ENCODE peak calls at places on chromosomes 7 and 10, in eight cellular contexts. One of them, this sample, is unnamed.
A peak's percentile ranks its signal among the peaks of the same experiment; 100 is the strongest.

GRCh38 chr10:11381023-11381422 is 230.4 kb downstream of the USP6NL start:
- DNase-seq in left ventricle myocardium inferior: no peak
- DNase-seq in IMR-90: peak; percentile 32
- DNase-seq in psoas muscle: no peak
- DNase-seq in lower lobe of right lung: no peak
- DNase-seq in Caco-2: no peak
- DNase-seq in pancreas: no peak
- DNase-seq in left lung: no peak
- DNase-seq in this sample: no peak

GRCh38 chr10:124679401-124679800 is 64.8 kb downstream of the FAM53B start:
- DNase-seq in left ventricle myocardium inferior: peak; percentile 9
- DNase-seq in left lung: peak; percentile 53
- DNase-seq in lower lobe of right lung: peak; percentile 33
- DNase-seq in Caco-2: no peak
- DNase-seq in IMR-90: no peak
- DNase-seq in pancreas: no peak
- DNase-seq in psoas muscle: peak; percentile 53
- DNase-seq in this sample: no peak

GRCh38 chr10:36725581-36726520 is 399.5 kb upstream of the ANKRD30A start:
- DNase-seq in lower lobe of right lung: no peak
- DNase-seq in Caco-2: peak; percentile 50
- DNase-seq in IMR-90: peak; percentile 88
- DNase-seq in left lung: peak; percentile 30
- DNase-seq in left ventricle myocardium inferior: no peak
- DNase-seq in pancreas: peak; percentile 31
- DNase-seq in psoas muscle: peak; percentile 56
- DNase-seq in this sample: no peak

GRCh38 chr10:32232378-32232777 is 114.6 kb downstream of the EPC1 start:
- DNase-seq in psoas muscle: no peak
- DNase-seq in pancreas: no peak
- DNase-seq in Caco-2: peak; percentile 64
- DNase-seq in lower lobe of right lung: no peak
- DNase-seq in left ventricle myocardium inferior: no peak
- DNase-seq in IMR-90: no peak
- DNase-seq in left lung: no peak
- DNase-seq in this sample: no peak

GRCh38 chr7:44196450-44196872 is 4.3 kb upstream of the YKT6 start:
- DNase-seq in left lung: no peak
- DNase-seq in IMR-90: peak; percentile 54
- DNase-seq in pancreas: peak; percentile 45
- DNase-seq in left ventricle myocardium inferior: no peak
- DNase-seq in psoas muscle: no peak
- DNase-seq in lower lobe of right lung: no peak
- DNase-seq in Caco-2: peak; percentile 60
- DNase-seq in this sample: no peak

GRCh38 chr10:24209421-24209770 is 458 bp downstream of the KIAA1217 start:
- DNase-seq in psoas muscle: no peak
- DNase-seq in left ventricle myocardium inferior: no peak
- DNase-seq in lower lobe of right lung: no peak
- DNase-seq in left lung: no peak
- DNase-seq in pancreas: no peak
- DNase-seq in IMR-90: peak; percentile 44
- DNase-seq in Caco-2: peak; percentile 24
- DNase-seq in this sample: no peak

GRCh38 chr7:87797798-87798403 is 78.3 kb downstream of the SLC25A40 start:
- DNase-seq in psoas muscle: no peak
- DNase-seq in left ventricle myocardium inferior: no peak
- DNase-seq in left lung: no peak
- DNase-seq in lower lobe of right lung: no peak
- DNase-seq in Caco-2: peak; percentile 45
- DNase-seq in IMR-90: peak; percentile 47
- DNase-seq in pancreas: no peak
- DNase-seq in this sample: peak; percentile 47

GRCh38 chr7:42096681-42097637 is 140.1 kb downstream of the GLI3 start:
- DNase-seq in IMR-90: peak; percentile 53
- DNase-seq in pancreas: no peak
- DNase-seq in left lung: peak; percentile 67
- DNase-seq in lower lobe of right lung: no peak
- DNase-seq in psoas muscle: peak; percentile 57
- DNase-seq in left ventricle myocardium inferior: peak; percentile 61
- DNase-seq in Caco-2: no peak
- DNase-seq in this sample: no peak

GRCh38 chr10:122503004-122503403 is 41.7 kb downstream of the HTRA1 start:
- DNase-seq in pancreas: no peak
- DNase-seq in left lung: peak; percentile 56
- DNase-seq in IMR-90: no peak
- DNase-seq in lower lobe of right lung: no peak
- DNase-seq in Caco-2: no peak
- DNase-seq in left ventricle myocardium inferior: no peak
- DNase-seq in psoas muscle: no peak
- DNase-seq in this sample: no peak

GRCh38 chr10:4038000-4038399 is 253.0 kb upstream of the KLF6 start:
- DNase-seq in left ventricle myocardium inferior: no peak
- DNase-seq in psoas muscle: no peak
- DNase-seq in lower lobe of right lung: no peak
- DNase-seq in IMR-90: no peak
- DNase-seq in pancreas: no peak
- DNase-seq in left lung: no peak
- DNase-seq in Caco-2: no peak
- DNase-seq in this sample: no peak

GRCh38 chr7:128398016-128398840 is 11.6 kb downstream of the IMPDH1 start:
- DNase-seq in lower lobe of right lung: no peak
- DNase-seq in IMR-90: peak; percentile 41
- DNase-seq in left ventricle myocardium inferior: peak; percentile 53
- DNase-seq in Caco-2: peak; percentile 78
- DNase-seq in psoas muscle: peak; percentile 75
- DNase-seq in pancreas: peak; percentile 62
- DNase-seq in left lung: no peak
- DNase-seq in this sample: peak; percentile 75

GRCh38 chr7:75776295-75776971 is 4.4 kb upstream of the CCL26 start:
- DNase-seq in Caco-2: no peak
- DNase-seq in psoas muscle: no peak
- DNase-seq in lower lobe of right lung: no peak
- DNase-seq in IMR-90: peak; percentile 89
- DNase-seq in pancreas: no peak
- DNase-seq in left lung: no peak
- DNase-seq in left ventricle myocardium inferior: no peak
- DNase-seq in this sample: no peak

GRCh38 chr7:150317748-150318444 is 5.3 kb upstream of the LRRC61 start:
- DNase-seq in lower lobe of right lung: no peak
- DNase-seq in left ventricle myocardium inferior: no peak
- DNase-seq in left lung: no peak
- DNase-seq in psoas muscle: no peak
- DNase-seq in Caco-2: no peak
- DNase-seq in pancreas: no peak
- DNase-seq in IMR-90: peak; percentile 63
- DNase-seq in this sample: no peak

GRCh38 chr7:4416436-4417092 is 265.5 kb upstream of the FOXK1 start:
- DNase-seq in left ventricle myocardium inferior: peak; percentile 18
- DNase-seq in pancreas: peak; percentile 54
- DNase-seq in psoas muscle: no peak
- DNase-seq in IMR-90: no peak
- DNase-seq in Caco-2: peak; percentile 40
- DNase-seq in left lung: no peak
- DNase-seq in lower lobe of right lung: no peak
- DNase-seq in this sample: no peak

GRCh38 chr10:125979976-125980375 is 83.6 kb downstream of the FANK1 start:
- DNase-seq in left ventricle myocardium inferior: no peak
- DNase-seq in pancreas: no peak
- DNase-seq in left lung: no peak
- DNase-seq in psoas muscle: no peak
- DNase-seq in lower lobe of right lung: no peak
- DNase-seq in IMR-90: no peak
- DNase-seq in Caco-2: no peak
- DNase-seq in this sample: no peak

GRCh38 chr10:125982256-125982948 is 86.0 kb downstream of the FANK1 start:
- DNase-seq in IMR-90: peak; percentile 74
- DNase-seq in psoas muscle: no peak
- DNase-seq in Caco-2: peak; percentile 49
- DNase-seq in left ventricle myocardium inferior: no peak
- DNase-seq in left lung: no peak
- DNase-seq in lower lobe of right lung: no peak
- DNase-seq in pancreas: peak; percentile 51
- DNase-seq in this sample: peak; percentile 81

GRCh38 chr10:125980521-125980920 is 84.2 kb downstream of the FANK1 start:
- DNase-seq in pancreas: no peak
- DNase-seq in left ventricle myocardium inferior: no peak
- DNase-seq in lower lobe of right lung: no peak
- DNase-seq in left lung: no peak
- DNase-seq in Caco-2: no peak
- DNase-seq in psoas muscle: no peak
- DNase-seq in IMR-90: no peak
- DNase-seq in this sample: no peak

GRCh38 chr10:125983161-125983560 is 86.8 kb downstream of the FANK1 start:
- DNase-seq in pancreas: no peak
- DNase-seq in left ventricle myocardium inferior: no peak
- DNase-seq in lower lobe of right lung: no peak
- DNase-seq in left lung: no peak
- DNase-seq in IMR-90: no peak
- DNase-seq in Caco-2: no peak
- DNase-seq in psoas muscle: no peak
- DNase-seq in this sample: no peak

GRCh38 chr10:125977206-125977605 is 80.8 kb downstream of the FANK1 start:
- DNase-seq in pancreas: no peak
- DNase-seq in psoas muscle: no peak
- DNase-seq in left lung: no peak
- DNase-seq in IMR-90: no peak
- DNase-seq in left ventricle myocardium inferior: no peak
- DNase-seq in lower lobe of right lung: no peak
- DNase-seq in Caco-2: no peak
- DNase-seq in this sample: no peak
- TF ChIP-seq CTCF in pancreas: no peak
- TF ChIP-seq CTCF in psoas muscle: no peak
- TF ChIP-seq CTCF in left lung: no peak
- TF ChIP-seq CTCF in IMR-90: no peak
- TF ChIP-seq CTCF in left ventricle myocardium inferior: no peak
- TF ChIP-seq CTCF in lower lobe of right lung: no peak
- TF ChIP-seq CTCF in Caco-2: no peak
- TF ChIP-seq CTCF in this sample: no peak

DNA sequence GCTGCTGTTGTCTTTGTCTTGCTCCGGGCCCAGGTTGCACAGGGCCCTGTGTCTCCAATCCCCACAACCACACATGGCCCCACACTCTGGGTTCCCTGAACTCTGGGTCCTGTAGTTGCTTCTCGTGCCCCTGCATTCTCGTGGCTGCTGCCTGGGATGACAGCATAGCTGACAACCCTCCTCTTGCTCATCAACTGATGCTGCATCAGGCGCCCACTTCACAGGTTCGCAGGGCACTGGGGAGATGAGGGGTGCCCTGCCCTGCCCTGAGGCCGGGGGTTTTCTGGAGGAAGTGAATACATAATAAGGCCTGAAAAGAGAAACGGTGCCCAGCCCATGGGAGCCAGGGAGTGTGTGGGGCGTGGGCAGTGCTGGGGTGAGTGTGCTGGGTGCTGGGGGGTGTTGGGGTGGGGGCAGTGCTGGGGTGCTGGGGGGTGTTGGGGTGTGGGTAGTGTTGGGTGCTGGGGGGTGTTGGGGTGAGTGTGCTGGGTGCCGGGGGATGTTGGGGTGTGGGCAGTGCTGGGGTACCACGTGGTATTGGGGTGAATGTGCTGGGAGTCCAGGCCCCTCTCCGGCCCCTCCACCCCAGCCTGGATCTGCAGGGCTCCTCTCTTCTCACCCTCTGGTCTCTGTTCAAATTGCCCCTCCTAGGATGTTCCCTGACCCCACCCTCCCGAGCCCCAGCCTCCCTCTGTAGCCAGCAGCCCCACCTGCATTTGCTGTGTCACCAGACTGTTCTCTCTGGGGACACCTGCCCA is 2.0 kb upstream of the MTG1 start:
- DNase-seq in IMR-90: no peak
- DNase-seq in pancreas: peak; percentile 13
- DNase-seq in Caco-2: no peak
- DNase-seq in psoas muscle: no peak
- DNase-seq in lower lobe of right lung: peak; percentile 30
- DNase-seq in left lung: no peak
- DNase-seq in left ventricle myocardium inferior: no peak
- DNase-seq in this sample: no peak
- H3K4me1 ChIP-seq in IMR-90: peaks cover 4% of the 10 kb centered on the region
- H3K4me1 ChIP-seq in pancreas: peaks cover 6% of the 10 kb centered on the region
- H3K4me1 ChIP-seq in Caco-2: peaks cover 4% of the 10 kb centered on the region
- H3K4me1 ChIP-seq in psoas muscle: peaks cover 8% of the 10 kb centered on the region
- H3K4me1 ChIP-seq in lower lobe of right lung: peaks cover 18% of the 10 kb centered on the region
- H3K4me1 ChIP-seq in left lung: peaks cover 11% of the 10 kb centered on the region
- H3K4me1 ChIP-seq in left ventricle myocardium inferior: peaks cover 23% of the 10 kb centered on the region
- H3K4me1 ChIP-seq in this sample: peaks cover 4% of the 10 kb centered on the region

GRCh38 chr7:80206763-80207162 is 72.1 kb downstream of the GNAI1 start:
- DNase-seq in pancreas: no peak
- DNase-seq in IMR-90: no peak
- DNase-seq in psoas muscle: no peak
- DNase-seq in left lung: no peak
- DNase-seq in Caco-2: no peak
- DNase-seq in left ventricle myocardium inferior: no peak
- DNase-seq in lower lobe of right lung: no peak
- DNase-seq in this sample: no peak
- TF ChIP-seq CTCF in pancreas: no peak
- TF ChIP-seq CTCF in IMR-90: no peak
- TF ChIP-seq CTCF in psoas muscle: no peak
- TF ChIP-seq CTCF in left lung: no peak
- TF ChIP-seq CTCF in Caco-2: peak; percentile 15
- TF ChIP-seq CTCF in left ventricle myocardium inferior: no peak
- TF ChIP-seq CTCF in lower lobe of right lung: no peak
- TF ChIP-seq CTCF in this sample: no peak

DNA sequence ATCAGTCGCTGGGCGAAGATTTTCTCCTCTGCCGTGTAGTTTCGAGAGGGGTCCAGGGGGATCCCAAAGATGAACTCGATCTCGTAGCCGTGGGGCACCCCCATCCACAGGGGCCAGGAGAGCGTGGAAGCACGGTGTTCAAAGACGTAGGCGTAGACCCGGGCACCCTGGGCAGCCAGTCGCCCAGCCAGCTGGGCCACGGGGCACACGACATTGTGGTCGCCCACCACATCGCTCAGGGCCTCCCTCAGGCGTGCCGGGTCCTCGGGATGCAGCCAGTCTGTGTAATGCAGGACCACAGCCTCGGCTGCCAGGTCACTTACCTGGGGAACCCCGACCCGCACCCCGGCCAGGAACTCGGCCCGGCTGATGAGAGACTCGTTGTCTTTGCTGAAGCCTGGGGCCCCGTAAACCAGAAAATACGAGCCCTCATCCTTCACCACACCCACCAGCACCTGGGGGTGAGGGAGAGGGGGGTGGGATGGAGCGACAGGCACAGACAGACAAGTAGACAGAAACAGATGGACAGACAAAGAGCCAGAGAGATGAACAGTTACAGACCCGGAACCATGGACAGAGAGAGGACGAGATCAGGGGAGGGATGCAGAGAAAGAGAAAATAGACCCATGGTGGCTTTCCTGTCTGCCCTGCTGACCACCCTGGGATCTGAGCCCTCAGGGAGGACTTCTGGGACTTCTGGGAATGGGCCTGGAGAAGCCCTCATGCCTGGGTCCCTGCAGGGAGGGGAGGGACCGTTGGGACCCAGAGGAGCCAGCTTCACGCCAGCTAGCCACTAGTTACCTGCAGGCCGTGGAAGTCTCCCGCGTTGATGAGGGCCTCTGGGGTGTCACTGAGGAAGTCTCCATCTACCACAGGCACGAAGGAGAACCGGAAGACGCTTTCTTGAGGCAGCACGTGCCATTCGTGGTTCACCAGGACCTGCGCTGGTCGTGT is 3.0 kb downstream of the ACHE start:
- DNase-seq in left lung: peak; percentile 70
- DNase-seq in Caco-2: no peak
- DNase-seq in psoas muscle: no peak
- DNase-seq in lower lobe of right lung: no peak
- DNase-seq in left ventricle myocardium inferior: no peak
- DNase-seq in IMR-90: no peak
- DNase-seq in pancreas: no peak
- DNase-seq in this sample: peak; percentile 31
- H3K4me1 ChIP-seq in left lung: peaks cover 28% of the 10 kb centered on the region
- H3K4me1 ChIP-seq in Caco-2: peaks cover 32% of the 10 kb centered on the region
- H3K4me1 ChIP-seq in psoas muscle: peaks cover 34% of the 10 kb centered on the region
- H3K4me1 ChIP-seq in lower lobe of right lung: peaks cover 51% of the 10 kb centered on the region
- H3K4me1 ChIP-seq in left ventricle myocardium inferior: peaks cover 65% of the 10 kb centered on the region
- H3K4me1 ChIP-seq in IMR-90: peaks cover 16% of the 10 kb centered on the region
- H3K4me1 ChIP-seq in pancreas: peaks cover 19% of the 10 kb centered on the region
- H3K4me1 ChIP-seq in this sample: peaks cover 48% of the 10 kb centered on the region